ENCODE peak calls at places on chromosomes 6 and 20, in ten cellular contexts. One of them, this sample, is unnamed. For H3K4me1 and H3K27me3, the result is how much of the 10 kb centered on the place peaks cover.

GRCh38 chr20:44412402-44413144 is 57.1 kb downstream of the HNF4A start:
- DNase-seq in uterus: no peak
- DNase-seq in A673: no peak
- DNase-seq in lung: no peak
- DNase-seq in CD8-positive, alpha-beta T cell: no peak
- DNase-seq in fibroblast of lung: no peak
- DNase-seq in heart left ventricle: no peak
- DNase-seq in CD4-positive, CD25-positive, alpha-beta regulatory T cell: no peak
- DNase-seq in SJSA1: no peak
- DNase-seq in spleen: no peak
- DNase-seq in this sample: no peak

GRCh38 chr6:33995046-33995872 is 150.6 kb downstream of the GRM4 start:
- DNase-seq in SJSA1: no peak
- DNase-seq in lung: no peak
- DNase-seq in heart left ventricle: no peak
- DNase-seq in spleen: peak
- DNase-seq in A673: peak
- DNase-seq in CD8-positive, alpha-beta T cell: no peak
- DNase-seq in fibroblast of lung: no peak
- DNase-seq in uterus: no peak
- DNase-seq in CD4-positive, CD25-positive, alpha-beta regulatory T cell: no peak
- DNase-seq in this sample: no peak

GRCh38 chr6:90328004-90328403 is 31.4 kb upstream of the BACH2 start:
- DNase-seq in lung: no peak
- DNase-seq in CD8-positive, alpha-beta T cell: no peak
- DNase-seq in spleen: no peak
- DNase-seq in CD4-positive, CD25-positive, alpha-beta regulatory T cell: no peak
- DNase-seq in SJSA1: peak
- DNase-seq in A673: peak
- DNase-seq in uterus: no peak
- DNase-seq in fibroblast of lung: peak
- DNase-seq in heart left ventricle: no peak
- DNase-seq in this sample: no peak

GRCh38 chr6:137755284-137755683 is 111.8 kb upstream of the TNFAIP3 start:
- DNase-seq in A673: no peak
- DNase-seq in CD4-positive, CD25-positive, alpha-beta regulatory T cell: no peak
- DNase-seq in SJSA1: no peak
- DNase-seq in CD8-positive, alpha-beta T cell: no peak
- DNase-seq in uterus: no peak
- DNase-seq in lung: no peak
- DNase-seq in heart left ventricle: no peak
- DNase-seq in fibroblast of lung: no peak
- DNase-seq in spleen: no peak
- DNase-seq in this sample: no peak

GRCh38 chr6:64255000-64255399 is 619.4 kb downstream of the PHF3 start:
- DNase-seq in heart left ventricle: no peak
- DNase-seq in CD8-positive, alpha-beta T cell: no peak
- DNase-seq in SJSA1: no peak
- DNase-seq in A673: no peak
- DNase-seq in uterus: no peak
- DNase-seq in spleen: no peak
- DNase-seq in fibroblast of lung: no peak
- DNase-seq in lung: no peak
- DNase-seq in CD4-positive, CD25-positive, alpha-beta regulatory T cell: no peak
- DNase-seq in this sample: no peak

GRCh38 chr6:113182370-113183141 is 674.6 kb upstream of the MARCKS start:
- DNase-seq in heart left ventricle: no peak
- DNase-seq in spleen: no peak
- DNase-seq in lung: no peak
- DNase-seq in SJSA1: peak
- DNase-seq in uterus: no peak
- DNase-seq in CD4-positive, CD25-positive, alpha-beta regulatory T cell: no peak
- DNase-seq in fibroblast of lung: peak
- DNase-seq in CD8-positive, alpha-beta T cell: no peak
- DNase-seq in A673: peak
- DNase-seq in this sample: no peak

GRCh38 chr20:31815408-31816188 is 3.6 kb upstream of the MYLK2 start:
- DNase-seq in SJSA1: no peak
- DNase-seq in CD8-positive, alpha-beta T cell: no peak
- DNase-seq in CD4-positive, CD25-positive, alpha-beta regulatory T cell: no peak
- DNase-seq in uterus: no peak
- DNase-seq in heart left ventricle: no peak
- DNase-seq in fibroblast of lung: peak
- DNase-seq in lung: no peak
- DNase-seq in A673: peak
- DNase-seq in spleen: no peak
- DNase-seq in this sample: no peak

GRCh38 chr20:7161690-7162089 is 394.2 kb downstream of the BMP2 start:
- DNase-seq in lung: no peak
- DNase-seq in spleen: no peak
- DNase-seq in fibroblast of lung: peak
- DNase-seq in heart left ventricle: no peak
- DNase-seq in SJSA1: no peak
- DNase-seq in uterus: no peak
- DNase-seq in A673: peak
- DNase-seq in CD8-positive, alpha-beta T cell: no peak
- DNase-seq in CD4-positive, CD25-positive, alpha-beta regulatory T cell: no peak
- DNase-seq in this sample: no peak

GRCh38 chr6:154343473-154344308 is 12.9 kb downstream of the IPCEF1 start:
- DNase-seq in CD8-positive, alpha-beta T cell: no peak
- DNase-seq in CD4-positive, CD25-positive, alpha-beta regulatory T cell: peak
- DNase-seq in spleen: no peak
- DNase-seq in A673: peak
- DNase-seq in uterus: no peak
- DNase-seq in fibroblast of lung: peak
- DNase-seq in SJSA1: no peak
- DNase-seq in lung: peak
- DNase-seq in heart left ventricle: peak
- DNase-seq in this sample: no peak

GRCh38 chr6:77425216-77425615 is 38.1 kb downstream of the HTR1B start:
- DNase-seq in CD4-positive, CD25-positive, alpha-beta regulatory T cell: no peak
- DNase-seq in spleen: no peak
- DNase-seq in heart left ventricle: no peak
- DNase-seq in lung: no peak
- DNase-seq in A673: no peak
- DNase-seq in SJSA1: no peak
- DNase-seq in uterus: no peak
- DNase-seq in fibroblast of lung: no peak
- DNase-seq in CD8-positive, alpha-beta T cell: no peak
- DNase-seq in this sample: no peak

GRCh38 chr6:166466178-166467122 is 83.7 kb upstream of the MPC1 start:
- DNase-seq in uterus: peak
- DNase-seq in CD4-positive, CD25-positive, alpha-beta regulatory T cell: no peak
- DNase-seq in spleen: no peak
- DNase-seq in SJSA1: peak
- DNase-seq in heart left ventricle: no peak
- DNase-seq in fibroblast of lung: peak
- DNase-seq in lung: peak
- DNase-seq in A673: no peak
- DNase-seq in CD8-positive, alpha-beta T cell: no peak
- DNase-seq in this sample: no peak

GRCh38 chr20:41524980-41525613 is 93.1 kb downstream of the CHD6 start:
- DNase-seq in CD4-positive, CD25-positive, alpha-beta regulatory T cell: no peak
- DNase-seq in SJSA1: no peak
- DNase-seq in lung: peak
- DNase-seq in A673: peak
- DNase-seq in heart left ventricle: peak
- DNase-seq in fibroblast of lung: peak
- DNase-seq in uterus: peak
- DNase-seq in CD8-positive, alpha-beta T cell: no peak
- DNase-seq in spleen: no peak
- DNase-seq in this sample: no peak

GRCh38 chr20:38139156-38139912 is 25.7 kb downstream of the TGM2 start:
- DNase-seq in spleen: peak
- DNase-seq in CD4-positive, CD25-positive, alpha-beta regulatory T cell: no peak
- DNase-seq in lung: no peak
- DNase-seq in CD8-positive, alpha-beta T cell: no peak
- DNase-seq in SJSA1: no peak
- DNase-seq in A673: no peak
- DNase-seq in heart left ventricle: no peak
- DNase-seq in uterus: no peak
- DNase-seq in fibroblast of lung: no peak
- DNase-seq in this sample: no peak

GRCh38 chr6:17865243-17865642 is 122.2 kb downstream of the KIF13A start:
- DNase-seq in lung: no peak
- DNase-seq in fibroblast of lung: no peak
- DNase-seq in SJSA1: peak
- DNase-seq in uterus: peak
- DNase-seq in heart left ventricle: no peak
- DNase-seq in CD8-positive, alpha-beta T cell: no peak
- DNase-seq in CD4-positive, CD25-positive, alpha-beta regulatory T cell: no peak
- DNase-seq in A673: no peak
- DNase-seq in spleen: no peak
- DNase-seq in this sample: no peak
- H3K27ac ChIP-seq in lung: no peak
- H3K27ac ChIP-seq in fibroblast of lung: peak
- H3K27ac ChIP-seq in SJSA1: peak
- H3K27ac ChIP-seq in uterus: peak
- H3K27ac ChIP-seq in heart left ventricle: peak
- H3K27ac ChIP-seq in CD8-positive, alpha-beta T cell: no peak
- H3K27ac ChIP-seq in CD4-positive, CD25-positive, alpha-beta regulatory T cell: no peak
- H3K27ac ChIP-seq in A673: no peak
- H3K27ac ChIP-seq in spleen: no peak
- H3K27ac ChIP-seq in this sample: no peak

DNA sequence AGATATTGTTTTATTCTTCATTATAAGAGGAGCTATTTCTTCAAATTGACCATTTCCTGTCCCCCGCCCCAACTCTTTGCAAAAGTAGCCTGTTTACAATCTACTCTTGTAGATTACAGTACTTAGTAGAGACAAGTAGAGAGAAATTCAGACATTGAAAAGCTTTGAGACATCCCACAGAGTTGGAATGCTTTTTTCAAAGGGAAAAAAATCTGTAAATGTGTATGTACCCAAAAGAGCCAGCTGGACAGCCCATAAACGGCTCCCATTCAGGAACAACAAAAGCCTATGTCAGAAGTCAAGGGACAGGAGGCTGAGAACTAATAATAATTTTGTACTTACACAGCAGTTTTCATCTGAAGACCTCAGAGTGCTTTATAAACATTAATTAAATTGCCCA is 24.0 kb downstream of the CD83 start:
- DNase-seq in uterus: no peak
- DNase-seq in heart left ventricle: no peak
- DNase-seq in spleen: no peak
- DNase-seq in lung: no peak
- DNase-seq in SJSA1: no peak
- DNase-seq in CD8-positive, alpha-beta T cell: no peak
- DNase-seq in A673: peak
- DNase-seq in fibroblast of lung: no peak
- DNase-seq in CD4-positive, CD25-positive, alpha-beta regulatory T cell: no peak
- DNase-seq in this sample: no peak
- H3K4me1 ChIP-seq in uterus: under half
- H3K4me1 ChIP-seq in heart left ventricle: under half
- H3K4me1 ChIP-seq in spleen: under half
- H3K4me1 ChIP-seq in lung: under half
- H3K4me1 ChIP-seq in SJSA1: under half
- H3K4me1 ChIP-seq in CD8-positive, alpha-beta T cell: under half
- H3K4me1 ChIP-seq in A673: under half
- H3K4me1 ChIP-seq in fibroblast of lung: under half
- H3K4me1 ChIP-seq in CD4-positive, CD25-positive, alpha-beta regulatory T cell: under half
- H3K4me1 ChIP-seq in this sample: under half

DNA sequence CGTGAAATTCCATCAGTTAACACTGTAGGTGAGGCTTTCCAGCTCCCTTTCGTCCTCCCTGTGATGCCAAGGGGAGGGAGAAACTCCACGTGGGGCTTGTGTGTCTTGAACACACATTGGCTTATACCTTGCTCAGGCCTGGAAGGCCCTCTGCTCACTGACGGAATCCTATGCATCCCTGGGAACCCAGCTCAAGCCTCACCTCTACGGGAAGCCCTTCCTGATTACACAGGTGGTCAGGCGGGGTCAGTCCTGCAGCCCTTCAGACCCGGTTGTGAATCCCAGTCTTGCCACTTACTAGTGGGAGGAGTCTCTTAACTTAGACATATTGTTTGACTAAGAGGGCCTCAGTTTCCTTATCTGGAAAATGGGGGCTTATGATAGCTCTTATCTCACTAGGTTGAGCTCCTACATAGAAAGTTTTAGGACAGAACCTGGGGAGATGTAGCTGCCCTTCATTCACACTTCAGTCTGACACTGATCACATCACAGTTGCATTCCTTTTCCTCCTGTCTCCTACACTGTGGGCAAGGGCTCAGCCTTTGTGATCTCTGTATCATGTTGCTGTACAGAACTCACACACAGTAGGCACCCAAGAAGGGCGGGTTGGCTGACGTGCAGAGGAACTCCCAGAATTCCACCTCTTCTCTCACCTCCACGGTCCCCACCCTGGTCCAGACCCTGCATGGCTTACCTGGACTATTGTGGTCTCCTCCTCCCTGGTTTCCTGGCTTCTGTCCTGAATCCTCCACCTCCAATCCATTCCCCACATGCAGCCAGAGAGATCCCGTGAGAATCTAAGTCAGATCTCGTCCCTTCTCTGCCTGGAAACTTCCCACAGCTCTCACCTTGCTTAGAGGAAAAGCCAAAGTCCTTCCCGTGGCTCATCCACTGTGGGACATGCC is 129.6 kb downstream of the CEBPB start:
- DNase-seq in CD4-positive, CD25-positive, alpha-beta regulatory T cell: no peak
- DNase-seq in uterus: no peak
- DNase-seq in fibroblast of lung: no peak
- DNase-seq in CD8-positive, alpha-beta T cell: no peak
- DNase-seq in SJSA1: no peak
- DNase-seq in spleen: peak
- DNase-seq in A673: no peak
- DNase-seq in lung: no peak
- DNase-seq in heart left ventricle: no peak
- DNase-seq in this sample: no peak
- H3K27me3 ChIP-seq in CD4-positive, CD25-positive, alpha-beta regulatory T cell: under half
- H3K27me3 ChIP-seq in uterus: under half
- H3K27me3 ChIP-seq in fibroblast of lung: under half
- H3K27me3 ChIP-seq in CD8-positive, alpha-beta T cell: under half
- H3K27me3 ChIP-seq in SJSA1: under half
- H3K27me3 ChIP-seq in spleen: under half
- H3K27me3 ChIP-seq in A673: under half
- H3K27me3 ChIP-seq in lung: under half
- H3K27me3 ChIP-seq in heart left ventricle: under half
- H3K27me3 ChIP-seq in this sample: under half

DNA sequence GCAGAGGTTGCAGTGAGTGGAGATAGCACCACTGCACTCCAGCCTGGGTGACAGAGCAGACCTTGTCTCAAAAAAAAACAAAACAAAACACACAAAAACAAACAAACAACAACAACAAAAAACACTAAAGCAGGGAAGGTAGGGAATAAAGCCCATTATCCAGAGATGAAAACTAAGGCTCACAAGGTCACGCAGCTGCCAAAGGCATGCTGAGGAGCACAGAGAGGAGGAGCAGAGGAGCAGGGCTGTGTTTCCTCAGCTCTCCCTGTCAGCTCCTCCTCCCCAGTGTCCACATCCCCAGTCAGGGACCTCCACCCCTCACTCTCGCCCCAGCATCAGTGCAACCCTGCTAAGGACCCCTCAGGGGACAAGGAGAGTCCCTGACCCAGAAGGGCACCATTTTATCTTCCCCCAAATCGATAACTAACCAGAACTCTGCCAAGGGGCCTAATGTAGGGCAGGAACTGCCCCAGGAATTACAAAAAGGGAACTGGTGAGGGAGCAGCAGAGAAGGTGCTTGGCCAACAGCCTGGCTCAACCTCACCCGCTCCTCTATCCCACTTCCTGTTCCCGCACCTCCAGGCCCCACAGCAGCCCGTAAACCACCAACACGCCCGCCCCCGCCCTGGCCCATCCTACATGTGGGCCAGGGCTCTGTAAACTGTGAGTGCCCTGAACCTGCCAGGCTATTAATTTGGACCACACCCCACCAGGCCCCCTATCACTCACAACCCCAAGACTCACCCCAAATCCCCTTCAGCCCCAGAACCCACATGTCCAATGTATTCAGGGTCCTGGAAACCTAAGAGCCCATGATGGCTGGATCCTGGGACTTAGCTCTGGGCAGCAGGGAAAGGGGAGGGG is 9.0 kb downstream of the TEAD3 start:
- DNase-seq in CD4-positive, CD25-positive, alpha-beta regulatory T cell: no peak
- DNase-seq in heart left ventricle: no peak
- DNase-seq in uterus: peak
- DNase-seq in fibroblast of lung: peak
- DNase-seq in lung: no peak
- DNase-seq in SJSA1: no peak
- DNase-seq in CD8-positive, alpha-beta T cell: no peak
- DNase-seq in spleen: no peak
- DNase-seq in A673: no peak
- DNase-seq in this sample: no peak
- H3K27ac ChIP-seq in CD4-positive, CD25-positive, alpha-beta regulatory T cell: no peak
- H3K27ac ChIP-seq in heart left ventricle: peak
- H3K27ac ChIP-seq in uterus: peak
- H3K27ac ChIP-seq in fibroblast of lung: peak
- H3K27ac ChIP-seq in lung: peak
- H3K27ac ChIP-seq in SJSA1: peak
- H3K27ac ChIP-seq in CD8-positive, alpha-beta T cell: no peak
- H3K27ac ChIP-seq in spleen: peak
- H3K27ac ChIP-seq in A673: peak
- H3K27ac ChIP-seq in this sample: no peak

This sample was measured in CD8-positive, alpha-beta memory T cell.